ENCODE peak calls at places on chromosome 14, in five cellular contexts. One of them, this sample, is unnamed.

GRCh38 chr14:55028066-55028465 is 1.0 kb downstream of the SOCS4 start:
- DNase-seq in H7: no peak
- DNase-seq in NK-92 treated with Interleukin-12 subunit alpha and Interleukin-12 subunit beta, amount 100 ng/mL, for 24 hours: no peak
- DNase-seq in NAMALWA: peak
- DNase-seq in body of pancreas: no peak
- DNase-seq in this sample: no peak

GRCh38 chr14:90714811-90715210 is 101.4 kb downstream of the TTC7B start:
- DNase-seq in NK-92 treated with Interleukin-12 subunit alpha and Interleukin-12 subunit beta, amount 100 ng/mL, for 24 hours: no peak
- DNase-seq in body of pancreas: no peak
- DNase-seq in H7: no peak
- DNase-seq in NAMALWA: no peak
- DNase-seq in this sample: no peak

GRCh38 chr14:64200170-64200569 is 94.0 kb downstream of the ESR2 start:
- DNase-seq in NK-92 treated with Interleukin-12 subunit alpha and Interleukin-12 subunit beta, amount 100 ng/mL, for 24 hours: no peak
- DNase-seq in body of pancreas: peak
- DNase-seq in H7: peak
- DNase-seq in NAMALWA: no peak
- DNase-seq in this sample: no peak

GRCh38 chr14:87149583-87150354 is 843.2 kb downstream of the GALC start:
- DNase-seq in NAMALWA: no peak
- DNase-seq in NK-92 treated with Interleukin-12 subunit alpha and Interleukin-12 subunit beta, amount 100 ng/mL, for 24 hours: no peak
- DNase-seq in H7: peak
- DNase-seq in body of pancreas: no peak
- DNase-seq in this sample: peak

GRCh38 chr14:35849122-35849521 is 23.0 kb downstream of the BRMS1L start:
- DNase-seq in body of pancreas: no peak
- DNase-seq in H7: no peak
- DNase-seq in NK-92 treated with Interleukin-12 subunit alpha and Interleukin-12 subunit beta, amount 100 ng/mL, for 24 hours: no peak
- DNase-seq in NAMALWA: no peak
- DNase-seq in this sample: no peak

GRCh38 chr14:83992857-83993256 is 1537.1 kb upstream of the FLRT2 start:
- DNase-seq in body of pancreas: no peak
- DNase-seq in H7: no peak
- DNase-seq in NK-92 treated with Interleukin-12 subunit alpha and Interleukin-12 subunit beta, amount 100 ng/mL, for 24 hours: no peak
- DNase-seq in NAMALWA: no peak
- DNase-seq in this sample: no peak

GRCh38 chr14:80996049-80996901 is 40.9 kb downstream of the TSHR start:
- DNase-seq in NK-92 treated with Interleukin-12 subunit alpha and Interleukin-12 subunit beta, amount 100 ng/mL, for 24 hours: peak
- DNase-seq in body of pancreas: peak
- DNase-seq in NAMALWA: peak
- DNase-seq in H7: peak
- DNase-seq in this sample: peak

GRCh38 chr14:62347658-62348057 is 585.4 kb downstream of the SNAPC1 start:
- DNase-seq in H7: no peak
- DNase-seq in body of pancreas: no peak
- DNase-seq in NK-92 treated with Interleukin-12 subunit alpha and Interleukin-12 subunit beta, amount 100 ng/mL, for 24 hours: no peak
- DNase-seq in NAMALWA: no peak
- DNase-seq in this sample: no peak

GRCh38 chr14:100106260-100106659 is 41.0 kb downstream of the EVL start:
- DNase-seq in H7: no peak
- DNase-seq in body of pancreas: no peak
- DNase-seq in NK-92 treated with Interleukin-12 subunit alpha and Interleukin-12 subunit beta, amount 100 ng/mL, for 24 hours: no peak
- DNase-seq in NAMALWA: no peak
- DNase-seq in this sample: no peak

GRCh38 chr14:48274826-48275225 is 599.4 kb upstream of the MDGA2 start:
- DNase-seq in H7: no peak
- DNase-seq in NK-92 treated with Interleukin-12 subunit alpha and Interleukin-12 subunit beta, amount 100 ng/mL, for 24 hours: no peak
- DNase-seq in body of pancreas: no peak
- DNase-seq in NAMALWA: no peak
- DNase-seq in this sample: no peak

GRCh38 chr14:105152794-105153241 is 15.8 kb downstream of the JAG2 start:
- DNase-seq in H7: peak
- DNase-seq in NK-92 treated with Interleukin-12 subunit alpha and Interleukin-12 subunit beta, amount 100 ng/mL, for 24 hours: no peak
- DNase-seq in body of pancreas: peak
- DNase-seq in NAMALWA: no peak
- DNase-seq in this sample: no peak

GRCh38 chr14:67221248-67221981 is 19.8 kb upstream of the PALS1 start:
- DNase-seq in H7: no peak
- DNase-seq in body of pancreas: no peak
- DNase-seq in NK-92 treated with Interleukin-12 subunit alpha and Interleukin-12 subunit beta, amount 100 ng/mL, for 24 hours: no peak
- DNase-seq in NAMALWA: no peak
- DNase-seq in this sample: no peak

GRCh38 chr14:24367506-24368214 is at the start of gene NFATC4:
- DNase-seq in H7: peak
- DNase-seq in body of pancreas: peak
- DNase-seq in NAMALWA: peak
- DNase-seq in NK-92 treated with Interleukin-12 subunit alpha and Interleukin-12 subunit beta, amount 100 ng/mL, for 24 hours: no peak
- DNase-seq in this sample: peak

GRCh38 chr14:34569750-34570149 is 30.2 kb upstream of the EAPP start:
- DNase-seq in NAMALWA: no peak
- DNase-seq in body of pancreas: no peak
- DNase-seq in NK-92 treated with Interleukin-12 subunit alpha and Interleukin-12 subunit beta, amount 100 ng/mL, for 24 hours: no peak
- DNase-seq in H7: no peak
- DNase-seq in this sample: no peak